ENCODE peak calls at places on chromosomes 2 and 18, in seven cellular contexts. A is BJ, Z is A549, T is uterus, E is H1, I is stomach, L is nephron progenitor cell. H is an unnamed sample.

GRCh38 chr2:146624429-146624828 is 1220.4 kb upstream of the ACVR2A start:
- DNase-seq in A (no peak), Z (no peak), T (no peak), E (no peak), I (no peak), L (no peak), H (no peak)

GRCh38 chr2:169963786-169964185 is 136.5 kb downstream of the UBR3 start:
- DNase-seq in A (no peak), Z (no peak), T (no peak), E (no peak), I (no peak), L (no peak), H (no peak)

GRCh38 chr2:42848270-42848669 is 55.9 kb upstream of the HAAO start:
- DNase-seq in A (no peak), Z (no peak), T (no peak), E (no peak), I (no peak), L (no peak), H (peak)

GRCh38 chr2:207226243-207226642 is 60.5 kb upstream of the KLF7 start:
- DNase-seq in A (no peak), Z (no peak), T (no peak), E (no peak), I (no peak), L (no peak), H (no peak)

GRCh38 chr2:175164235-175164634 is 3.8 kb downstream of the ATF2 start:
- DNase-seq in A (no peak), Z (no peak), T (no peak), E (no peak), I (no peak), L (no peak), H (no peak)

GRCh38 chr2:112181571-112182290 is 43.5 kb downstream of the FBLN7 start:
- DNase-seq in A (no peak), Z (no peak), T (no peak), E (no peak), I (no peak), L (peak), H (no peak)

GRCh38 chr18:26056291-26056690 is 34.1 kb downstream of the SS18 start:
- DNase-seq in A (no peak), Z (no peak), T (no peak), E (no peak), I (no peak), L (no peak), H (no peak)

GRCh38 chr2:153963247-153963646 is 91.5 kb downstream of the GALNT13 start:
- DNase-seq in A (no peak), Z (peak), T (no peak), E (no peak), I (no peak), L (no peak), H (no peak)

GRCh38 chr2:109280804-109281203 is 151.8 kb downstream of the SH3RF3 start:
- DNase-seq in A (no peak), Z (peak), T (no peak), E (no peak), I (no peak), L (no peak), H (no peak)

GRCh38 chr18:11506871-11507270 is 102.5 kb upstream of the SLC35G4 start:
- DNase-seq in A (no peak), Z (no peak), T (no peak), E (no peak), I (no peak), L (no peak), H (no peak)

GRCh38 chr18:11516988-11517630 is 92.3 kb upstream of the SLC35G4 start:
- DNase-seq in A (no peak), Z (no peak), T (no peak), E (no peak), I (no peak), L (no peak), H (no peak)

GRCh38 chr18:11511434-11512095 is 97.8 kb upstream of the SLC35G4 start:
- DNase-seq in A (no peak), Z (no peak), T (no peak), E (no peak), I (no peak), L (no peak), H (no peak)

GRCh38 chr18:11514267-11514666 is 95.1 kb upstream of the SLC35G4 start:
- DNase-seq in A (no peak), Z (no peak), T (no peak), E (no peak), I (no peak), L (no peak), H (no peak)

GRCh38 chr18:11512096-11513030 is 97.0 kb upstream of the SLC35G4 start:
- DNase-seq in A (no peak), Z (peak), T (no peak), E (no peak), I (no peak), L (no peak), H (no peak)
- TF ChIP-seq CTCF in A (peak), Z (peak), T (no peak), E (peak), I (no peak), L (no peak), H (no peak)

DNA sequence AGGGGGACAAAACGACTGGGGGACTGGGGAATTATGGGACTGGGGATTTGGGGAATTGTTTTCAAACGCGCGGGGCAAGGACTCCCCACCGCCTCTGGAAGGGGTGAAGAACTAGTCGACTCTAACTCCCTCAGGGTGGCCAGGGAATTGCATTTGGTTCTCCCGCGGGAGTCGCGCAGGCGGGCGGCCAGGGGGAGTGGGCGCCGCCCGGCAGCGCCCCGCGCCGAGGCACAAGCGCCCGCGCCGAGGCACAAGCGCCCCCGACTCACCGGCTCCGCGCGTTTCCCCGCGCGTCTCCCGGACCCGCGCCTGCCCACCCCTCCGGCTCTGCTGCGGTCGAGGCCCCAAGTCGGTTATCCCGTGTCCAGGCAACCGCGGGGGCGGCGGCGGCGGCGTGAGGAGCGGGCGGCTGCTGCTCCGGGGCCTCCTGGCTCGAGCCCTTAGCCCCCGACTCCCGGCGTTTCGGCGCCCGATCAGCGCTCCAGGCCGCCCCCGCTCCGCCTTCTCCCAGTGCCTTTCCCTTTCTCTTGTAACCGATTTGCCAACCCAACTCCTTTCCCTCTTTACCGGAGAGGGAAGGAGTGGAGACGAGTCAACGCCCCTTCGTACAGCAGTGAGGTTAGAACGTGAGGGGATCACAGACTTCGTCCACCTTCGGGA is at the start of gene CCDC178:
- DNase-seq in A (no peak), Z (no peak), T (peak), E (peak), I (peak), L (peak), H (no peak)
- TF ChIP-seq CTCF in A (no peak), Z (no peak), T (peak), E (peak), I (no peak), L (no peak), H (peak)

DNA sequence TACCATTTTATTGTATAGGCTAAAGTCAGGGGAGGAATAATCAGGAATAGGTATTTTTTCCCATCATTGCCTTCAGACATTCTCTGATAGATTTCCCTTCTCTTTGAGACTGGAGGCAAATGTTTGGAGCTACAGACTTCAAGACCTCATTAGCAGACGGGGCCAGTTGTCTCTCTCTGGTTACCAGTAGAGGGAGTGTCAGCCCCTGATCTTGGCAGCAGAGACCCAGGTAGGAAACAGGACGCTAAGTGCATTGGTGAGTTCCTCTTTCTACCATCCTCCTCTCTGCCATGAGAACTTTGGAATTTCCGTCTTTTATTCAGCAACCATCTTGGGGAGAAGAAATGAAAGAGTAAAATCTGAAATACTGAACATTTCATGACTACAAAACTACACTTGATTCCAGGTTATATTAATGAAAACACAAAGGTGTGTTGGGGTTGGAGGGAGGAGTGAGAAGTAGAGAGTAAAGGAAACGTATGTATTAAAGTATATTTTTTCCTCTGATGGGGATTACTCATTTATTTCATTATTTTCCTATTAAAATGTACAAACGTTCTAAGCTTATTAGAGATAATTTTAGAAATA is 186.2 kb upstream of the GCFC2 start:
- DNase-seq in A (no peak), Z (peak), T (no peak), E (peak), I (peak), L (peak), H (no peak)
- TF ChIP-seq CTCF in A (peak), Z (peak), T (no peak), E (peak), I (no peak), L (peak), H (no peak)

GRCh38 chr2:111028720-111029119 is 92.0 kb upstream of the BCL2L11 start:
- DNase-seq in A (no peak), Z (peak), T (no peak), E (peak), I (peak), L (no peak), H (no peak)
- TF ChIP-seq CTCF in A (no peak), Z (no peak), T (no peak), E (peak), I (no peak), L (no peak), H (no peak)

H was measured in tibial artery.